ENCODE peak calls at places on chromosomes 16 and 17, in seven cellular contexts. One of them, this sample, is unnamed.

GRCh38 chr16:2236362-2237075 is at the start of gene DNASE1L2:
- DNase-seq in NCI-H1436: no peak
- DNase-seq in activated effector memory CD4-positive, alpha-beta T cell treated with anti-CD3 and anti-CD28 coated beads, Interleukin-2, amount 50 U/mL, for 16 hours: no peak
- DNase-seq in skeletal muscle cell: no peak
- DNase-seq in cardiac fibroblast: no peak
- DNase-seq in NCI-H1092: no peak
- DNase-seq in NAMALWA: no peak
- DNase-seq in this sample: no peak

GRCh38 chr16:24013733-24014645 is 178.2 kb downstream of the PRKCB start:
- DNase-seq in NCI-H1436: peak
- DNase-seq in activated effector memory CD4-positive, alpha-beta T cell treated with anti-CD3 and anti-CD28 coated beads, Interleukin-2, amount 50 U/mL, for 16 hours: peak
- DNase-seq in skeletal muscle cell: no peak
- DNase-seq in cardiac fibroblast: no peak
- DNase-seq in NCI-H1092: no peak
- DNase-seq in NAMALWA: peak
- DNase-seq in this sample: peak

GRCh38 chr17:13596241-13596941 is 5.3 kb downstream of the HS3ST3A1 start:
- DNase-seq in NCI-H1436: no peak
- DNase-seq in activated effector memory CD4-positive, alpha-beta T cell treated with anti-CD3 and anti-CD28 coated beads, Interleukin-2, amount 50 U/mL, for 16 hours: no peak
- DNase-seq in skeletal muscle cell: no peak
- DNase-seq in cardiac fibroblast: no peak
- DNase-seq in NCI-H1092: no peak
- DNase-seq in NAMALWA: no peak
- DNase-seq in this sample: no peak

GRCh38 chr16:79286646-79287423 is 313.7 kb downstream of the MAF start:
- DNase-seq in NCI-H1436: peak
- DNase-seq in activated effector memory CD4-positive, alpha-beta T cell treated with anti-CD3 and anti-CD28 coated beads, Interleukin-2, amount 50 U/mL, for 16 hours: peak
- DNase-seq in skeletal muscle cell: no peak
- DNase-seq in cardiac fibroblast: no peak
- DNase-seq in NCI-H1092: peak
- DNase-seq in NAMALWA: peak
- DNase-seq in this sample: peak

GRCh38 chr16:81808933-81809480 is 29.9 kb downstream of the PLCG2 start:
- DNase-seq in NCI-H1436: no peak
- DNase-seq in activated effector memory CD4-positive, alpha-beta T cell treated with anti-CD3 and anti-CD28 coated beads, Interleukin-2, amount 50 U/mL, for 16 hours: no peak
- DNase-seq in skeletal muscle cell: no peak
- DNase-seq in cardiac fibroblast: no peak
- DNase-seq in NCI-H1092: no peak
- DNase-seq in NAMALWA: peak
- DNase-seq in this sample: no peak

GRCh38 chr17:32873114-32873513 is 3.8 kb downstream of the MYO1D start:
- DNase-seq in NCI-H1436: no peak
- DNase-seq in activated effector memory CD4-positive, alpha-beta T cell treated with anti-CD3 and anti-CD28 coated beads, Interleukin-2, amount 50 U/mL, for 16 hours: no peak
- DNase-seq in skeletal muscle cell: no peak
- DNase-seq in cardiac fibroblast: no peak
- DNase-seq in NCI-H1092: no peak
- DNase-seq in NAMALWA: no peak
- DNase-seq in this sample: no peak

GRCh38 chr16:47392114-47392513 is 68.7 kb downstream of the ITFG1 start:
- DNase-seq in NCI-H1436: no peak
- DNase-seq in activated effector memory CD4-positive, alpha-beta T cell treated with anti-CD3 and anti-CD28 coated beads, Interleukin-2, amount 50 U/mL, for 16 hours: no peak
- DNase-seq in skeletal muscle cell: no peak
- DNase-seq in cardiac fibroblast: no peak
- DNase-seq in NCI-H1092: no peak
- DNase-seq in NAMALWA: peak
- DNase-seq in this sample: no peak

GRCh38 chr17:37828313-37829124 is 83.7 kb upstream of the HNF1B start:
- DNase-seq in NCI-H1436: no peak
- DNase-seq in activated effector memory CD4-positive, alpha-beta T cell treated with anti-CD3 and anti-CD28 coated beads, Interleukin-2, amount 50 U/mL, for 16 hours: no peak
- DNase-seq in skeletal muscle cell: no peak
- DNase-seq in cardiac fibroblast: peak
- DNase-seq in NCI-H1092: no peak
- DNase-seq in NAMALWA: no peak
- DNase-seq in this sample: no peak

GRCh38 chr16:72847187-72848044 is 200.5 kb downstream of the ZFHX3 start:
- DNase-seq in NCI-H1436: no peak
- DNase-seq in activated effector memory CD4-positive, alpha-beta T cell treated with anti-CD3 and anti-CD28 coated beads, Interleukin-2, amount 50 U/mL, for 16 hours: no peak
- DNase-seq in skeletal muscle cell: no peak
- DNase-seq in cardiac fibroblast: peak
- DNase-seq in NCI-H1092: no peak
- DNase-seq in NAMALWA: peak
- DNase-seq in this sample: no peak

GRCh38 chr16:56620311-56620897 is 5.2 kb upstream of the MT1E start:
- DNase-seq in NCI-H1436: no peak
- DNase-seq in activated effector memory CD4-positive, alpha-beta T cell treated with anti-CD3 and anti-CD28 coated beads, Interleukin-2, amount 50 U/mL, for 16 hours: no peak
- DNase-seq in skeletal muscle cell: no peak
- DNase-seq in cardiac fibroblast: no peak
- DNase-seq in NCI-H1092: no peak
- DNase-seq in NAMALWA: no peak
- DNase-seq in this sample: no peak

GRCh38 chr17:29420128-29420527 is 30.0 kb downstream of the TAOK1 start:
- DNase-seq in NCI-H1436: no peak
- DNase-seq in activated effector memory CD4-positive, alpha-beta T cell treated with anti-CD3 and anti-CD28 coated beads, Interleukin-2, amount 50 U/mL, for 16 hours: no peak
- DNase-seq in skeletal muscle cell: no peak
- DNase-seq in cardiac fibroblast: no peak
- DNase-seq in NCI-H1092: no peak
- DNase-seq in NAMALWA: no peak
- DNase-seq in this sample: no peak

GRCh38 chr17:45388604-45389325 is 43.9 kb downstream of the ARHGAP27 start:
- DNase-seq in NCI-H1436: no peak
- DNase-seq in activated effector memory CD4-positive, alpha-beta T cell treated with anti-CD3 and anti-CD28 coated beads, Interleukin-2, amount 50 U/mL, for 16 hours: no peak
- DNase-seq in skeletal muscle cell: no peak
- DNase-seq in cardiac fibroblast: peak
- DNase-seq in NCI-H1092: no peak
- DNase-seq in NAMALWA: no peak
- DNase-seq in this sample: no peak

GRCh38 chr16:78465730-78466129 is 366.3 kb downstream of the WWOX start:
- DNase-seq in NCI-H1436: no peak
- DNase-seq in activated effector memory CD4-positive, alpha-beta T cell treated with anti-CD3 and anti-CD28 coated beads, Interleukin-2, amount 50 U/mL, for 16 hours: no peak
- DNase-seq in skeletal muscle cell: no peak
- DNase-seq in cardiac fibroblast: no peak
- DNase-seq in NCI-H1092: no peak
- DNase-seq in NAMALWA: no peak
- DNase-seq in this sample: no peak

GRCh38 chr17:39244600-39245570 is 19.1 kb upstream of the STAC2 start:
- DNase-seq in NCI-H1436: peak
- DNase-seq in activated effector memory CD4-positive, alpha-beta T cell treated with anti-CD3 and anti-CD28 coated beads, Interleukin-2, amount 50 U/mL, for 16 hours: peak
- DNase-seq in skeletal muscle cell: peak
- DNase-seq in cardiac fibroblast: peak
- DNase-seq in NCI-H1092: peak
- DNase-seq in NAMALWA: peak
- DNase-seq in this sample: peak

This sample was measured in NCI-H1105 treated with DMSO at 0.1 percent for 48 hours.